ENCODE peak calls at places on chromosomes 12 and 14, in nine cellular contexts. One of them, this sample, is unnamed.

GRCh38 chr14:69525896-69526295 is 41.4 kb downstream of the PLEKHD1 start:
- DNase-seq in CD8-positive, alpha-beta memory T cell: no peak
- DNase-seq in breast epithelium: no peak
- DNase-seq in Karpas-422: no peak
- DNase-seq in PC-9: no peak
- DNase-seq in left ventricle myocardium inferior: no peak
- DNase-seq in AG04450: no peak
- DNase-seq in GM23248: no peak
- DNase-seq in tibial artery: no peak
- DNase-seq in this sample: no peak

GRCh38 chr14:102491786-102492522 is 17.6 kb downstream of the ANKRD9 start:
- DNase-seq in CD8-positive, alpha-beta memory T cell: no peak
- DNase-seq in breast epithelium: no peak
- DNase-seq in Karpas-422: no peak
- DNase-seq in PC-9: no peak
- DNase-seq in left ventricle myocardium inferior: no peak
- DNase-seq in AG04450: no peak
- DNase-seq in GM23248: no peak
- DNase-seq in tibial artery: no peak
- DNase-seq in this sample: no peak

GRCh38 chr12:106205208-106206069 is 42.4 kb downstream of the CKAP4 start:
- DNase-seq in CD8-positive, alpha-beta memory T cell: no peak
- DNase-seq in breast epithelium: no peak
- DNase-seq in Karpas-422: peak; percentile 53
- DNase-seq in PC-9: peak; percentile 46
- DNase-seq in left ventricle myocardium inferior: peak; percentile 68
- DNase-seq in AG04450: no peak
- DNase-seq in GM23248: peak; percentile 16
- DNase-seq in tibial artery: no peak
- DNase-seq in this sample: no peak

GRCh38 chr12:111319600-111320232 is 49.2 kb downstream of the PHETA1 start:
- DNase-seq in CD8-positive, alpha-beta memory T cell: no peak
- DNase-seq in breast epithelium: no peak
- DNase-seq in Karpas-422: no peak
- DNase-seq in PC-9: no peak
- DNase-seq in left ventricle myocardium inferior: no peak
- DNase-seq in AG04450: no peak
- DNase-seq in GM23248: no peak
- DNase-seq in tibial artery: no peak
- DNase-seq in this sample: no peak

GRCh38 chr14:74882103-74882920 is 596 bp downstream of the DLST start:
- DNase-seq in CD8-positive, alpha-beta memory T cell: peak; percentile 47
- DNase-seq in breast epithelium: no peak
- DNase-seq in Karpas-422: peak; percentile 84
- DNase-seq in PC-9: no peak
- DNase-seq in left ventricle myocardium inferior: peak; percentile 34
- DNase-seq in AG04450: no peak
- DNase-seq in GM23248: peak; percentile 90
- DNase-seq in tibial artery: peak; percentile 54
- DNase-seq in this sample: no peak

GRCh38 chr14:36818794-36819384 is 157.2 kb downstream of the PAX9 start:
- DNase-seq in CD8-positive, alpha-beta memory T cell: no peak
- DNase-seq in breast epithelium: no peak
- DNase-seq in Karpas-422: peak; percentile 81
- DNase-seq in PC-9: peak; percentile 12
- DNase-seq in left ventricle myocardium inferior: no peak
- DNase-seq in AG04450: no peak
- DNase-seq in GM23248: peak; percentile 57
- DNase-seq in tibial artery: no peak
- DNase-seq in this sample: peak; percentile 8

GRCh38 chr12:117850048-117850447 is 118.7 kb downstream of the KSR2 start:
- DNase-seq in CD8-positive, alpha-beta memory T cell: no peak
- DNase-seq in breast epithelium: no peak
- DNase-seq in Karpas-422: peak; percentile 62
- DNase-seq in PC-9: peak; percentile 36
- DNase-seq in left ventricle myocardium inferior: no peak
- DNase-seq in AG04450: no peak
- DNase-seq in GM23248: peak; percentile 61
- DNase-seq in tibial artery: no peak
- DNase-seq in this sample: no peak

GRCh38 chr14:75053396-75054289 is 2.4 kb upstream of the MLH3 start:
- DNase-seq in CD8-positive, alpha-beta memory T cell: no peak
- DNase-seq in breast epithelium: no peak
- DNase-seq in Karpas-422: no peak
- DNase-seq in PC-9: no peak
- DNase-seq in left ventricle myocardium inferior: no peak
- DNase-seq in AG04450: no peak
- DNase-seq in GM23248: peak; percentile 63
- DNase-seq in tibial artery: no peak
- DNase-seq in this sample: no peak

GRCh38 chr12:25992026-25992782 is 33.7 kb downstream of the RASSF8 start:
- DNase-seq in CD8-positive, alpha-beta memory T cell: no peak
- DNase-seq in breast epithelium: no peak
- DNase-seq in Karpas-422: no peak
- DNase-seq in PC-9: peak; percentile 19
- DNase-seq in left ventricle myocardium inferior: no peak
- DNase-seq in AG04450: no peak
- DNase-seq in GM23248: no peak
- DNase-seq in tibial artery: no peak
- DNase-seq in this sample: peak; percentile 26

GRCh38 chr12:116319316-116319715 is 41.8 kb upstream of the MED13L start:
- DNase-seq in CD8-positive, alpha-beta memory T cell: no peak
- DNase-seq in breast epithelium: no peak
- DNase-seq in Karpas-422: no peak
- DNase-seq in PC-9: no peak
- DNase-seq in left ventricle myocardium inferior: no peak
- DNase-seq in AG04450: no peak
- DNase-seq in GM23248: no peak
- DNase-seq in tibial artery: no peak
- DNase-seq in this sample: no peak

GRCh38 chr12:27246774-27247173 is 2.7 kb downstream of the STK38L start:
- DNase-seq in CD8-positive, alpha-beta memory T cell: no peak
- DNase-seq in breast epithelium: no peak
- DNase-seq in Karpas-422: no peak
- DNase-seq in PC-9: no peak
- DNase-seq in left ventricle myocardium inferior: no peak
- DNase-seq in AG04450: no peak
- DNase-seq in GM23248: no peak
- DNase-seq in tibial artery: no peak
- DNase-seq in this sample: no peak

GRCh38 chr12:52695039-52695438 is 8.3 kb downstream of the KRT77 start:
- DNase-seq in CD8-positive, alpha-beta memory T cell: no peak
- DNase-seq in breast epithelium: no peak
- DNase-seq in Karpas-422: no peak
- DNase-seq in PC-9: no peak
- DNase-seq in left ventricle myocardium inferior: no peak
- DNase-seq in AG04450: no peak
- DNase-seq in GM23248: no peak
- DNase-seq in tibial artery: no peak
- DNase-seq in this sample: no peak

GRCh38 chr12:100752841-100753240 is 41.7 kb upstream of the ANO4 start:
- DNase-seq in CD8-positive, alpha-beta memory T cell: no peak
- DNase-seq in breast epithelium: no peak
- DNase-seq in Karpas-422: no peak
- DNase-seq in PC-9: no peak
- DNase-seq in left ventricle myocardium inferior: no peak
- DNase-seq in AG04450: no peak
- DNase-seq in GM23248: no peak
- DNase-seq in tibial artery: no peak
- DNase-seq in this sample: peak; percentile 52

GRCh38 chr12:67355428-67356385 is 86.5 kb downstream of the CAND1 start:
- DNase-seq in CD8-positive, alpha-beta memory T cell: no peak
- DNase-seq in breast epithelium: no peak
- DNase-seq in Karpas-422: peak; percentile 90
- DNase-seq in PC-9: peak; percentile 15
- DNase-seq in left ventricle myocardium inferior: no peak
- DNase-seq in AG04450: peak; percentile 20
- DNase-seq in GM23248: peak; percentile 81
- DNase-seq in tibial artery: no peak
- DNase-seq in this sample: peak; percentile 6

GRCh38 chr12:116892318-116892717 is 11.1 kb upstream of the HRK start:
- DNase-seq in CD8-positive, alpha-beta memory T cell: no peak
- DNase-seq in breast epithelium: no peak
- DNase-seq in Karpas-422: peak; percentile 65
- DNase-seq in PC-9: no peak
- DNase-seq in left ventricle myocardium inferior: no peak
- DNase-seq in AG04450: no peak
- DNase-seq in GM23248: peak; percentile 11
- DNase-seq in tibial artery: no peak
- DNase-seq in this sample: no peak

GRCh38 chr12:26010293-26010821 is 51.9 kb downstream of the RASSF8 start:
- DNase-seq in CD8-positive, alpha-beta memory T cell: no peak
- DNase-seq in breast epithelium: no peak
- DNase-seq in Karpas-422: no peak
- DNase-seq in PC-9: peak; percentile 68
- DNase-seq in left ventricle myocardium inferior: no peak
- DNase-seq in AG04450: no peak
- DNase-seq in GM23248: peak; percentile 43
- DNase-seq in tibial artery: no peak
- DNase-seq in this sample: no peak

GRCh38 chr12:94057262-94058151 is 90.9 kb upstream of the PLXNC1 start:
- DNase-seq in CD8-positive, alpha-beta memory T cell: no peak
- DNase-seq in breast epithelium: peak; percentile 76
- DNase-seq in Karpas-422: no peak
- DNase-seq in PC-9: peak; percentile 5
- DNase-seq in left ventricle myocardium inferior: no peak
- DNase-seq in AG04450: no peak
- DNase-seq in GM23248: no peak
- DNase-seq in tibial artery: no peak
- DNase-seq in this sample: no peak

GRCh38 chr12:22395666-22396065 is 61.2 kb upstream of the ST8SIA1 start:
- DNase-seq in CD8-positive, alpha-beta memory T cell: no peak
- DNase-seq in breast epithelium: no peak
- DNase-seq in Karpas-422: no peak
- DNase-seq in PC-9: no peak
- DNase-seq in left ventricle myocardium inferior: no peak
- DNase-seq in AG04450: no peak
- DNase-seq in GM23248: no peak
- DNase-seq in tibial artery: no peak
- DNase-seq in this sample: no peak

DNA sequence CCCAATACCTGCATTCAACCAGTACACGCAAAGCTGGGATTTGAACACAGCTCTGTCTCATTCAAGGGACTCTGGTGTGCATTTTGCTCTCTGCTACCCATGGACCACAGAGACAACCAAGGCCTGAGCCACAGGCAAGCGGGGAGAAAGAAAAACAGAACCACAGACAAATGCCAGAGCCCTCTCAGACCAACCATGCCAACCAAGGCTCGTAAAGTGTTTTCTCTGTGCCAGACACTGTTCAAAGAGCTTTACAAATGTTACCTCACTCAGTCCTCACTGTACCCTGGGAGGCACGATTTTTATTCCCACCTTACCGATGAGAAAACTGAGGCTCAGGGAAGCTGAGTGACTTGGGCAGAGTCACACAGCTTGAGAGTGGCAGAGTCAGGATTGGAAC is 32.4 kb upstream of the EML1 start:
- DNase-seq in CD8-positive, alpha-beta memory T cell: no peak
- DNase-seq in breast epithelium: no peak
- DNase-seq in Karpas-422: no peak
- DNase-seq in PC-9: no peak
- DNase-seq in left ventricle myocardium inferior: no peak
- DNase-seq in AG04450: no peak
- DNase-seq in GM23248: no peak
- DNase-seq in tibial artery: no peak
- DNase-seq in this sample: no peak
- H3K27ac ChIP-seq in CD8-positive, alpha-beta memory T cell: no peak overlapping the region
- H3K27ac ChIP-seq in breast epithelium: no peak overlapping the region
- H3K27ac ChIP-seq in Karpas-422: no peak overlapping the region
- H3K27ac ChIP-seq in PC-9: no peak overlapping the region
- H3K27ac ChIP-seq in left ventricle myocardium inferior: no peak overlapping the region
- H3K27ac ChIP-seq in AG04450: no peak overlapping the region
- H3K27ac ChIP-seq in GM23248: no peak overlapping the region
- H3K27ac ChIP-seq in tibial artery: no peak overlapping the region
- H3K27ac ChIP-seq in this sample: no peak overlapping the region

GRCh38 chr12:69331482-69331845 is 16.7 kb upstream of the LYZ start:
- DNase-seq in CD8-positive, alpha-beta memory T cell: no peak
- DNase-seq in breast epithelium: no peak
- DNase-seq in Karpas-422: no peak
- DNase-seq in PC-9: no peak
- DNase-seq in left ventricle myocardium inferior: no peak
- DNase-seq in AG04450: no peak
- DNase-seq in GM23248: peak; percentile 11
- DNase-seq in tibial artery: no peak
- DNase-seq in this sample: no peak
- H3K27ac ChIP-seq in CD8-positive, alpha-beta memory T cell: peak overlapping the region; percentile 79
- H3K27ac ChIP-seq in breast epithelium: peak overlapping the region; percentile 35
- H3K27ac ChIP-seq in Karpas-422: peak overlapping the region; percentile 61
- H3K27ac ChIP-seq in PC-9: no peak overlapping the region
- H3K27ac ChIP-seq in left ventricle myocardium inferior: no peak overlapping the region
- H3K27ac ChIP-seq in AG04450: no peak overlapping the region
- H3K27ac ChIP-seq in GM23248: no peak overlapping the region
- H3K27ac ChIP-seq in tibial artery: no peak overlapping the region
- H3K27ac ChIP-seq in this sample: no peak overlapping the region

GRCh38 chr14:58572092-58572853 is 65.5 kb upstream of the DACT1 start:
- DNase-seq in CD8-positive, alpha-beta memory T cell: no peak
- DNase-seq in breast epithelium: no peak
- DNase-seq in Karpas-422: no peak
- DNase-seq in PC-9: no peak
- DNase-seq in left ventricle myocardium inferior: no peak
- DNase-seq in AG04450: peak; percentile 47
- DNase-seq in GM23248: peak; percentile 82
- DNase-seq in tibial artery: no peak
- DNase-seq in this sample: no peak
- H3K27ac ChIP-seq in CD8-positive, alpha-beta memory T cell: no peak overlapping the region
- H3K27ac ChIP-seq in breast epithelium: no peak overlapping the region
- H3K27ac ChIP-seq in Karpas-422: no peak overlapping the region
- H3K27ac ChIP-seq in PC-9: no peak overlapping the region
- H3K27ac ChIP-seq in left ventricle myocardium inferior: no peak overlapping the region
- H3K27ac ChIP-seq in AG04450: peak overlapping the region; percentile 53
- H3K27ac ChIP-seq in GM23248: no peak overlapping the region
- H3K27ac ChIP-seq in tibial artery: no peak overlapping the region
- H3K27ac ChIP-seq in this sample: no peak overlapping the region

GRCh38 chr14:70808402-70809237 is 693 bp downstream of the MAP3K9 start:
- DNase-seq in CD8-positive, alpha-beta memory T cell: peak; percentile 49
- DNase-seq in breast epithelium: peak; percentile 55
- DNase-seq in Karpas-422: peak; percentile 88
- DNase-seq in PC-9: peak; percentile 51
- DNase-seq in left ventricle myocardium inferior: peak; percentile 23
- DNase-seq in AG04450: no peak
- DNase-seq in GM23248: peak; percentile 24
- DNase-seq in tibial artery: no peak
- DNase-seq in this sample: no peak
- H3K27ac ChIP-seq in CD8-positive, alpha-beta memory T cell: no peak overlapping the region
- H3K27ac ChIP-seq in breast epithelium: peak overlapping the region; percentile 90
- H3K27ac ChIP-seq in Karpas-422: peak overlapping the region; percentile 62
- H3K27ac ChIP-seq in PC-9: peak overlapping the region; percentile 54
- H3K27ac ChIP-seq in left ventricle myocardium inferior: peak overlapping the region; percentile 68
- H3K27ac ChIP-seq in AG04450: no peak overlapping the region
- H3K27ac ChIP-seq in GM23248: no peak overlapping the region
- H3K27ac ChIP-seq in tibial artery: no peak overlapping the region
- H3K27ac ChIP-seq in this sample: peak overlapping the region; percentile 87

GRCh38 chr14:65206078-65206447 is 103.7 kb upstream of the MAX start:
- DNase-seq in CD8-positive, alpha-beta memory T cell: no peak
- DNase-seq in breast epithelium: no peak
- DNase-seq in Karpas-422: no peak
- DNase-seq in PC-9: no peak
- DNase-seq in left ventricle myocardium inferior: no peak
- DNase-seq in AG04450: no peak
- DNase-seq in GM23248: no peak
- DNase-seq in tibial artery: no peak
- DNase-seq in this sample: no peak
- H3K27ac ChIP-seq in CD8-positive, alpha-beta memory T cell: no peak overlapping the region
- H3K27ac ChIP-seq in breast epithelium: no peak overlapping the region
- H3K27ac ChIP-seq in Karpas-422: peak overlapping the region; percentile 97
- H3K27ac ChIP-seq in PC-9: no peak overlapping the region
- H3K27ac ChIP-seq in left ventricle myocardium inferior: no peak overlapping the region
- H3K27ac ChIP-seq in AG04450: no peak overlapping the region
- H3K27ac ChIP-seq in GM23248: no peak overlapping the region
- H3K27ac ChIP-seq in tibial artery: no peak overlapping the region
- H3K27ac ChIP-seq in this sample: no peak overlapping the region

This sample was measured in epithelial cell of prostate.